ENCODE peak calls at places on chromosomes 16 and 17, in eight cellular contexts. Y, O, N, D, Q, X, F and R are unnamed samples.

GRCh38 chr17:50123649-50124349 is 6.2 kb downstream of the SAMD14 start:
- DNase-seq in O (no peak), N (no peak), F (no peak), D (no peak), X (no peak), Q (no peak), Y (no peak), R (no peak)

GRCh38 chr16:4202615-4203014 is 39.3 kb downstream of the SRL start:
- DNase-seq in F (no peak), X (no peak), Y (no peak), O (no peak), D (no peak), Q (no peak), N (no peak), R (no peak)

GRCh38 chr17:76952402-76952801 is 84.2 kb downstream of the MGAT5B start:
- DNase-seq in F (no peak), N (no peak), O (no peak), Q (no peak), D (no peak), X (no peak), Y (no peak), R (no peak)

GRCh38 chr17:48010193-48010592 is 27.4 kb downstream of the COPZ2 start:
- DNase-seq in D (no peak), Y (no peak), Q (no peak), N (no peak), F (no peak), O (no peak), X (no peak), R (no peak)

GRCh38 chr16:31874354-31875111 is 926 bp downstream of the ZNF267 start:
- DNase-seq in X (no peak), Y (no peak), Q (no peak), O (no peak), F (peak), N (no peak), D (no peak), R (no peak)

GRCh38 chr16:72198021-72198420 is 26.1 kb upstream of the PMFBP1 start:
- DNase-seq in N (no peak), D (peak), X (no peak), F (no peak), O (peak), Q (no peak), Y (no peak), R (peak)

GRCh38 chr17:59311051-59311468 is 20.4 kb upstream of the YPEL2 start:
- DNase-seq in X (peak), Q (peak), O (no peak), N (no peak), Y (no peak), D (no peak), F (peak), R (peak)

GRCh38 chr17:17198281-17198680 is 7.9 kb downstream of the PLD6 start:
- DNase-seq in X (no peak), F (no peak), N (no peak), Q (no peak), D (no peak), Y (no peak), O (no peak), R (no peak)

GRCh38 chr17:40422990-40423611 is 5.4 kb upstream of the TOP2A start:
- DNase-seq in F (no peak), N (peak), Q (no peak), O (no peak), D (no peak), Y (no peak), X (no peak), R (no peak)

GRCh38 chr17:57455063-57455914 is 199.0 kb downstream of the MSI2 start:
- DNase-seq in Q (no peak), D (no peak), X (peak), N (no peak), F (no peak), O (no peak), Y (no peak), R (no peak)

GRCh38 chr16:78310990-78311561 is 211.6 kb downstream of the WWOX start:
- DNase-seq in D (no peak), Q (no peak), N (no peak), O (no peak), X (no peak), Y (no peak), F (no peak), R (no peak)

GRCh38 chr17:43578699-43579569 is 32.8 kb upstream of the ETV4 start:
- DNase-seq in N (no peak), Q (no peak), O (no peak), Y (no peak), D (no peak), F (no peak), X (no peak), R (no peak)

GRCh38 chr17:55067697-55068439 is 99.3 kb downstream of the STXBP4 start:
- DNase-seq in F (no peak), X (no peak), O (no peak), N (no peak), D (no peak), Y (no peak), Q (no peak), R (no peak)

GRCh38 chr17:4450710-4451316 is 17.1 kb downstream of the SPNS3 start:
- DNase-seq in Q (no peak), O (no peak), F (no peak), Y (no peak), N (no peak), X (no peak), D (no peak), R (no peak)

DNA sequence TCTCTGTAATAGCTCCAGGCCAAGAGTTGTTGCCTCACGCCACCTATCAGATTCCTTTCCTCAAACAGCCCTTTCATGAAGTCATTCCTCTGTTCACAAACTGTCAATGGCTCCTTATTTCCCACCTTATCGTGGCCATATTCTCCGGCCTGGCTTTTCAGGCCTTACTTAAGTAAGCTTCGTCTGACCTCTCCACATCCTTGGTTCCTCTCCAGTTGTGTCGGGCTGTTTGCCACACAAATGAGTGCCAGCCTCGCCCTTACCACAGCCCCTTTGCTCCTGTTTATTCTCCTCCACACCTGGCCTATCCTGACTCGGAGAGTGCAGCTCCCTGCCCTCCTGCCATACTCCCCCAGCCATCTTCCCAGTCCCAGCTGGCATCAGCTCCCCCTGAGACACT is 2.0 kb downstream of the TP53I13 start:
- DNase-seq in N (peak), Q (no peak), O (peak), D (peak), X (no peak), Y (no peak), F (peak), R (no peak)
- H3K27ac ChIP-seq in N (no peak), Q (no peak), O (no peak), D (no peak), X (no peak), Y (no peak), F (no peak), R (no peak)

DNA sequence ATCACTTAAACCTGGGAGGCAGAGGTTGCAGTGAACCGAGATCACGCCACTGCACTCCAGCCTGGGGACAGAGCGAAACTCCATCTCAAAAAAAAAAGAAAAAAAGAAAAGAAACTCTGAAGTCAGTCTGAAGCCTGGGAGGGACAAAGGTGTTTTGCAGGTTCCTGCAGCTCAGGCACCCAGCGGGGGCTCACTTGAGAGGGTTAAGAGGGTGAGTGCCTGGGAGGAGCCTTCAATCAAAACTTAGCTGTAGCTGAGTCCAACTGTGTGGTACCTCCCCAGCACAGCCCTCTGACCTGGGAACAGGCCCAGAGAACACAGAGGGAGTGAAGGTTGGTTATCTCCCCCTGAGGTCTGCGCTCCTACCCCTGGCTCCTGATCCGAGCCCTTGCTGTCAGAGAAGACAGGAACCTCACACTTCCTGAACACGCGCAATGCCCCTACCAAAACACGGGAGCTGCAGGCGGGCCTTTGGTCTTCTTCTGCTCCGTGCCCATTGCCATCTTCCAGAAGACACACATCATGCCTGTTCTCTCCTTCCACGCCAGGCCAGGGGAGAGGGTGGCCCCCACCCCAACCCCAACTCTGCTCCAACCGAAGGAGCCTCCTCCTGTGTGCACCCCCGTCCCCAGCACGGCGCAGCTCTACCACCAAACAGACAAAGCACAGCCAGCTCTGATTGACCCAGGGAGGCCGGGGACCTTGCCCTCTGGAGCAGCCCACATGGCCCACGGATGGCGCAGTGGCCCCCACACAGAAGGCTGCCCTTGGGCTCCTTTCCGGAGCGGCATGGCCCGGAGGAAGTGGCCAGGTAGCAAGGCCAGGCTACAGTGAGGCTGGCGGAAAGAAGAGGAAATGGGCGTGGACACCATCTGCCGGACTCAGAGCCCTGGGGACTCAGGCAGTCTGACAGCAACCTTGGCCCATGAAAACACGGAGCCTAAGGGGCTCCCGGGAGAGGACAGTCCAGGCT is 20.2 kb upstream of the ZC3H18 start:
- DNase-seq in F (no peak), D (no peak), Y (no peak), X (no peak), O (no peak), Q (no peak), N (no peak), R (no peak)
- H3K27ac ChIP-seq in F (no peak), D (no peak), Y (no peak), X (no peak), O (no peak), Q (no peak), N (no peak), R (no peak)

GRCh38 chr17:31319253-31319661 is 2.2 kb downstream of the EVI2A start:
- DNase-seq in F (no peak), D (no peak), O (no peak), Y (no peak), Q (no peak), X (peak), N (no peak), R (no peak)

GRCh38 chr17:31321481-31321880 is at the start of gene EVI2A:
- DNase-seq in X (peak), N (no peak), F (peak), O (no peak), Q (no peak), D (no peak), Y (peak), R (no peak)

GRCh38 chr17:31318298-31319190 is 2.9 kb downstream of the EVI2A start:
- DNase-seq in X (peak), Y (peak), F (peak), Q (peak), N (no peak), O (peak), D (peak), R (peak)

GRCh38 chr17:31320791-31321190 is 631 bp downstream of the EVI2A start:
- DNase-seq in Y (no peak), Q (no peak), X (no peak), N (no peak), D (no peak), F (no peak), O (no peak), R (no peak)

DNA sequence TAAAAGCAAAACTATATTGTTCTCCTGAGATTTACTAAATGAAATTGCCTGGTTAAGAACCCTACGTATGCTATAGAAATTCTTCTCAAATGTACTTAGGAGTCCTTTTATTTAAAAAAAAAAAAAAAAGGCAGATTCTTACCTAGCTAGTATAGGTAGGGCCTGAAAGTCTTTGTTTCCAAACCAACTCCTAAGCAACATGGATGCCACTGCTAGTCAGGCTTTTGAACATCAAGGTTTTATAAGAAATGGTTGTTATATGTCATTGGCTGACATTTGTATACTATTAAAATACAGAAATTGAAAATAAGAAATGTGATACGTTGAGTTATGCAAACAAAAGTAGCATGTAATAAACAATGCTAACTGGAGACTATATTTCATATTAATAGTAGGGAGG is 1.2 kb downstream of the EVI2A start:
- DNase-seq in D (no peak), N (no peak), Q (no peak), O (no peak), F (no peak), Y (no peak), X (no peak), R (no peak)
- H3K27ac ChIP-seq in D (no peak), N (peak), Q (peak), O (no peak), F (peak), Y (no peak), X (peak), R (peak)

DNA sequence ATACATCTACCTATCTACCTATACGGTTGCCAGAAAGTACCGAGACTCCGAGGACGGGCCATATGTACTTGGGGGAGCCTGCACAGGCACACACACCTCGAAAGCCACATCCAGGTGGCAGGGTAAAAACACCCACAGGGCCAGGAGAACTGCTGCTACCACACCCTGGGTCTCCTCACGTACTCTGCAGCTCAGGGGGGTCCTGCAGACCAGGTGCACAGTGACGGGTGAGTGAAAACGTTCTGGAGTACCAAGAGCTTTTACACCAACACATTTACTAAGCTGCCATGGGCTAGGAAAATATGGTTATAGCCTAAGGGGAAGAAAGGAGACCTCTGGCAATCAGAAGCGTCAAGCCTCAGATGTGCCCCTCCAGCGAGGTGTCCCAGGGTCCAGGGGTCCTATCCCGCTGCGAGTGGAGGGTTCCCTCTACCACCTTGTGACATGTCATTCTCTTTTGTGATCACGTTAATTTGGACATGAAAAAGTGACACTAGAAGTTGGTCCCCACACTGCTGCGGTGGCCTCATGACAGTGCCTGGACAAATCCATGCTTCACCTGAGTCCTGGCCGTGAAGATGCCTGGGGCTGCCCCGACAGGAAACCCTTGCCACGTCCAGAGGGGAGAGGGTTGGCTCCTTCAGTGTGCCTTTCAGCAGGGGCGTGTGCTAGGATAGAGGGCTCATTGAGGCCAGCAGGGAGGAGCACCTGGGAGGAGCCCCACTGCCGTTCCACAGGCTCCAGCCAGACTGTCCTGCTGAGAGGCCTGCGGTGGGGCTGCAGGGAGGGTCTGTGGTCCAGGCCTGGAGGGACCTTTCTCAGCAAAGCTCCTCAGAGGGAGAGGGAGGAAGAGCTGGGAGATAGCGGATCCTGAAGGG is 1.8 kb downstream of the CANT1 start:
- DNase-seq in Y (no peak), O (no peak), X (no peak), N (peak), F (peak), D (no peak), Q (peak), R (no peak)
- H3K27ac ChIP-seq in Y (no peak), O (no peak), X (peak), N (no peak), F (peak), D (peak), Q (no peak), R (peak)

GRCh38 chr16:24962747-24963146 is 52.4 kb downstream of the ARHGAP17 start:
- DNase-seq in F (no peak), Y (no peak), Q (no peak), O (no peak), X (no peak), N (no peak), D (no peak), R (no peak)
- H3K27ac ChIP-seq in F (no peak), Y (no peak), Q (no peak), O (no peak), X (no peak), N (no peak), D (no peak), R (no peak)